ENCODE peak calls at places on chromosome X, in ten cellular contexts. R is SK-N-SH, S is mucosa of descending colon, P is dorsolateral prefrontal cortex, Y is H9, J is lower leg skin, W is breast epithelium, D is pancreas, Z is GM12864, I is psoas muscle. L is an unnamed sample.

GRCh38 chrX:149151805-149152757 is 353.0 kb downstream of the IDS start:
- DNase-seq in P (no peak), J (no peak), R (no peak), D (no peak), W (peak; percentile 32), Y (no peak), S (no peak), I (no peak), Z (no peak), L (no peak)

GRCh38 chrX:7191681-7192110 is 43.7 kb upstream of the PUDP start:
- DNase-seq in I (no peak), R (no peak), Y (peak; percentile 69), S (no peak), D (no peak), Z (no peak), J (no peak), W (no peak), P (no peak), L (no peak)

GRCh38 chrX:10326578-10326977 is 169.8 kb downstream of the CLCN4 start:
- DNase-seq in Y (no peak), D (no peak), W (no peak), Z (no peak), I (no peak), J (no peak), R (peak; percentile 30), S (no peak), P (no peak), L (no peak)

GRCh38 chrX:47091149-47091775 is 13.0 kb downstream of the RGN start:
- DNase-seq in D (no peak), S (no peak), Y (no peak), R (no peak), I (no peak), P (no peak), Z (no peak), J (no peak), W (no peak), L (no peak)

GRCh38 chrX:132837126-132837525 is 121.3 kb downstream of the HS6ST2 start:
- DNase-seq in J (no peak), W (no peak), Y (no peak), D (no peak), Z (no peak), P (no peak), R (no peak), S (no peak), I (no peak), L (no peak)

GRCh38 chrX:26254436-26254835 is 38.5 kb downstream of the MAGEB5 start:
- DNase-seq in S (no peak), P (no peak), R (no peak), W (no peak), J (no peak), I (no peak), Z (no peak), Y (no peak), D (no peak), L (no peak)

GRCh38 chrX:70324326-70324725 is 34.4 kb downstream of the KIF4A start:
- DNase-seq in P (no peak), I (no peak), S (no peak), W (no peak), Z (no peak), R (no peak), D (no peak), Y (no peak), J (no peak), L (no peak)

GRCh38 chrX:46611658-46612362 is 38.2 kb downstream of the CHST7 start:
- DNase-seq in P (no peak), Z (no peak), D (no peak), I (no peak), S (no peak), R (no peak), Y (no peak), W (no peak), J (peak; percentile 5), L (no peak)

GRCh38 chrX:149825424-149825823 is 43.7 kb downstream of the MAGEA9 start:
- DNase-seq in S (peak; percentile 26), P (no peak), Y (peak; percentile 68), I (no peak), D (peak; percentile 65), R (peak; percentile 29), W (no peak), J (no peak), Z (no peak), L (no peak)

GRCh38 chrX:16278927-16279326 is 111.6 kb downstream of the MAGEB17 start:
- DNase-seq in J (no peak), D (no peak), R (no peak), W (no peak), Z (no peak), Y (peak; percentile 74), I (no peak), S (no peak), P (no peak), L (no peak)
- TF ChIP-seq CTCF in J (no peak), D (no peak), R (peak; percentile 22), W (no peak), Z (no peak), Y (peak; percentile 71), I (no peak), S (no peak), P (no peak), L (peak; percentile 17)

GRCh38 chrX:13470680-13470967 is 98.8 kb upstream of the EGFL6 start:
- DNase-seq in P (no peak), Y (no peak), I (no peak), J (no peak), Z (no peak), S (no peak), D (no peak), R (no peak), W (no peak), L (no peak)

GRCh38 chrX:13469963-13470679 is 99.3 kb upstream of the EGFL6 start:
- DNase-seq in S (no peak), W (no peak), I (no peak), Y (no peak), R (no peak), D (no peak), Z (no peak), J (no peak), P (no peak), L (no peak)

GRCh38 chrX:13471269-13471668 is 98.1 kb upstream of the EGFL6 start:
- DNase-seq in P (no peak), I (no peak), Z (no peak), S (no peak), R (no peak), J (no peak), D (no peak), W (no peak), Y (peak; percentile 41), L (no peak)

GRCh38 chrX:13473666-13474516 is 95.5 kb upstream of the EGFL6 start:
- DNase-seq in P (no peak), W (no peak), Z (peak; percentile 59), Y (no peak), S (no peak), R (no peak), J (no peak), D (no peak), I (no peak), L (no peak)

DNA sequence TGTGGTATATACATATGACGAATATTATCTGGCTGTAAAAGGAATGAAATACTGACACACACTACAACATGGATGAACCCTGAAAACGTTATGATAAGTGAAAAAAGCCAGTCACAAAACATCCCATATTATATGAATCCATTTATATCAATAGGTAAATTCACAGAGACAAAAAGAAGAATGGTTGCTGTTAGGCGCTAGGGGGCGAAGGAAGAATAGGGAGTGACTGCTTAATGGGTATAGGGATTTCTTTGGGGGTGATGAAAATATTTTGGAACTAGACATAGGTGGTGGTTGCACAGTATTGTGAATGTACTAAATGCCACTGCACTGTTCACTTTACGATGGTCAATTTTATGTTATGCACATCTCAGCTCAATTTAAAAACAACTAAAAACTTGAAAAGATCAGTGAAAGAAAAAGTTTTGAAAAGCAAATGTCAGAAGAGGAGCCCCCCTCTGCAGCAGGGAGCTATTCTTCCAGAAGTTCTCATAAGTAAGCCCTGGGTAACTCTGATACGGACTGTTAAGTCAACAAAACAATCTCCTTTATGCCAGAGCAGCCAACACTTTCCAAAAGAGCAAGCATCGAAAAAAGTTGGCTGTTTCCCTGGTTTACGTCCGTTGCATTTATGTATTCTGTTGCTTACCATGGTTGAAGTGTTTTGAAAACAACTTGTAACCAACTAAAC is 96.3 kb upstream of the EGFL6 start:
- DNase-seq in Z (no peak), S (no peak), J (no peak), W (no peak), P (no peak), Y (no peak), D (no peak), I (no peak), R (no peak), L (no peak)
- TF ChIP-seq CTCF in Z (no peak), S (no peak), J (no peak), W (no peak), P (no peak), Y (peak; percentile 27), D (no peak), I (no peak), R (peak; percentile 37), L (peak; percentile 20)

GRCh38 chrX:154046262-154046771 is 26.6 kb upstream of the IRAK1 start:
- DNase-seq in W (peak; percentile 31), J (no peak), D (no peak), Y (no peak), I (no peak), P (no peak), S (no peak), R (no peak), Z (no peak), L (no peak)
- TF ChIP-seq CTCF in W (no peak), J (no peak), D (no peak), Y (no peak), I (no peak), P (peak; percentile 22), S (no peak), R (peak; percentile 31), Z (no peak), L (no peak)

DNA sequence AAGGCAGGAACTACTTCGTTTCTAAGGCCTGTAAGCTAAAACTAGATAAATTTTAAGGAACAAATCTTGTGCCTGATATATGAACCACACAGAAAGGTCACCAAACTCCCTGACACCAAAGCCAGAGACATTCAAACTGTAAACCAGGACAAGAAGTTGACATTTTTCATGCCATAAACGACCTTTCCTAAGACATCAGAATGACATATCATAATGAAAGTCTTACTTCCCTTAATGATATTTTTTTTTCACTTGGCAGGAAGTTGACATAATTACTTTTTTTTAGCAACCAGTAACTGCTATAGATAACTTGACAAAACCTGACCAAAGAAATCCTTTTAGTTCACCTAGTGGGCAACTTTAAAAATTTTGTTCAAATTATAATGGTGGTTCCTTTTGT is 231.5 kb upstream of the AGTR2 start:
- DNase-seq in Y (no peak), W (no peak), Z (no peak), I (no peak), S (no peak), P (no peak), D (no peak), J (no peak), R (no peak), L (no peak)
- TF ChIP-seq CTCF in Y (no peak), W (no peak), Z (no peak), I (no peak), S (no peak), P (no peak), D (no peak), J (no peak), R (no peak), L (no peak)

DNA sequence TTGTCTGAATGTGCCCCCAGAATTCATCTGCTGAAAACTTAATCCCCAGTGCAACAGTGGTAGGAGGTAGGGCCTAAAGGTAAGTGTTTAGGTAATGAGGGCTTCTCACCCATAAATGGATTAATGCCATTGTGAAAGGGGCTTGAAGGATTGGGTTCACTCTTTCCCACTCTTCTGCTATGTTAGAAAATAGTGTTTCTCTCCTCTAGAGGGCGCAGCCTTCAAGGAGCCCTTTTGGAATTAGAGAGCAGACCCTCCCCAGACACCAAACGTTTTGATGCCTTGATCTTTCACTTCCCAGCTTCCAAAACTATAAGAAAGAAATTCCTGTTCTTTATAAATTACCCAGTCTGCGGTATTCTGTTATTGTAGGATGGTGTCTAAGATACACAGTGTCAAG is 706.4 kb downstream of the SMARCA1 start:
- DNase-seq in R (peak; percentile 15), S (no peak), P (no peak), D (no peak), Z (no peak), W (no peak), Y (peak; percentile 24), J (no peak), I (no peak), L (no peak)
- TF ChIP-seq CTCF in R (peak; percentile 53), S (no peak), P (peak; percentile 34), D (peak; percentile 29), Z (peak; percentile 24), W (no peak), Y (peak; percentile 82), J (no peak), I (no peak), L (peak; percentile 75)